ENCODE peak calls at places on chromosomes 16 and 17, in five cellular contexts. Q, G, P, X and R are unnamed samples.

GRCh38 chr16:71778780-71779179 is 29.9 kb downstream of the AP1G1 start:
- DNase-seq in Q (no peak), G (no peak), P (no peak), X (no peak), R (no peak)

GRCh38 chr17:16281351-16281750 is 64.3 kb downstream of the PIGL start:
- DNase-seq in X (no peak), Q (no peak), G (no peak), P (no peak), R (no peak)

GRCh38 chr16:9518054-9518453 is 426.6 kb downstream of the HAPSTR1 start:
- DNase-seq in P (no peak), X (no peak), G (no peak), Q (peak; percentile 20), R (peak; percentile 57)

GRCh38 chr16:66894948-66895696 is 14.8 kb downstream of the PDP2 start:
- DNase-seq in X (peak; percentile 58), Q (peak; percentile 76), P (no peak), G (peak; percentile 74), R (peak; percentile 81)

GRCh38 chr17:81518785-81519283 is 6.2 kb upstream of the ACTG1 start:
- DNase-seq in Q (peak; percentile 49), P (peak; percentile 84), G (no peak), X (peak; percentile 55), R (no peak)

GRCh38 chr16:74623214-74623842 is 16.4 kb upstream of the GLG1 start:
- DNase-seq in X (peak; percentile 57), Q (no peak), G (no peak), P (no peak), R (no peak)

GRCh38 chr17:80668375-80669149 is 123.9 kb downstream of the RPTOR start:
- DNase-seq in X (no peak), P (no peak), G (no peak), Q (no peak), R (no peak)

GRCh38 chr16:19014456-19014855 is 30.7 kb downstream of the TMC7 start:
- DNase-seq in X (no peak), Q (no peak), G (no peak), P (no peak), R (no peak)

GRCh38 chr16:89291776-89292175 is 74.3 kb downstream of the ZNF778 start:
- DNase-seq in G (no peak), Q (no peak), P (peak; percentile 49), X (no peak), R (no peak)

GRCh38 chr17:81239714-81240555 is 817 bp downstream of the NDUFAF8 start:
- DNase-seq in X (peak; percentile 60), Q (no peak), G (no peak), P (no peak), R (peak; percentile 31)

GRCh38 chr16:25614836-25615235 is 76.9 kb upstream of the HS3ST4 start:
- DNase-seq in Q (no peak), G (no peak), X (no peak), P (no peak), R (no peak)

GRCh38 chr16:1174477-1175357 is 21.8 kb downstream of the CACNA1H start:
- DNase-seq in P (no peak), G (no peak), Q (no peak), X (no peak), R (no peak)

GRCh38 chr17:46086821-46087220 is 87.8 kb downstream of the STH start:
- DNase-seq in X (no peak), Q (no peak), P (no peak), G (no peak), R (no peak)

GRCh38 chr16:48383877-48384304 is 1.3 kb downstream of the SIAH1 start:
- DNase-seq in P (no peak), Q (no peak), G (no peak), X (no peak), R (peak; percentile 26)

GRCh38 chr16:2515180-2515803 is 1.5 kb downstream of the ATP6V0C start:
- DNase-seq in P (peak; percentile 55), G (no peak), Q (no peak), X (no peak), R (no peak)

GRCh38 chr17:19303367-19303776 is 59.2 kb downstream of the B9D1 start:
- DNase-seq in Q (no peak), G (no peak), X (no peak), P (no peak), R (no peak)

GRCh38 chr16:84178892-84179611 is 7.8 kb downstream of the TAF1C start:
- DNase-seq in P (no peak), Q (no peak), X (no peak), G (no peak), R (no peak)

GRCh38 chr16:10321407-10322397 is 64.2 kb upstream of the ATF7IP2 start:
- DNase-seq in X (no peak), Q (no peak), P (no peak), G (no peak), R (peak; percentile 47)

GRCh38 chr17:76726766-76727718 is at the start of gene METTL23:
- DNase-seq in X (peak; percentile 90), P (peak; percentile 92), G (peak; percentile 87), Q (peak; percentile 87), R (peak; percentile 83)

GRCh38 chr16:6193718-6194117 is 1096.1 kb upstream of the EEF2KMT start:
- DNase-seq in Q (no peak), P (no peak), X (no peak), G (no peak), R (no peak)

GRCh38 chr16:84845496-84846002 is 25.8 kb downstream of the CRISPLD2 start:
- DNase-seq in G (no peak), P (peak; percentile 42), Q (no peak), X (no peak), R (no peak)

GRCh38 chr16:87471278-87472141 is 21.3 kb downstream of the ZCCHC14 start:
- DNase-seq in X (no peak), G (no peak), P (no peak), Q (no peak), R (no peak)

GRCh38 chr16:88651276-88651988 is 579 bp upstream of the CYBA start:
- DNase-seq in Q (no peak), G (no peak), X (no peak), P (peak; percentile 77), R (no peak)

GRCh38 chr16:73068546-73069401 is 20.8 kb upstream of the ZFHX3 start:
- DNase-seq in Q (peak; percentile 64), G (no peak), P (peak; percentile 79), X (no peak), R (no peak)

GRCh38 chr16:1807626-1808025 is 14.1 kb upstream of the IGFALS start:
- DNase-seq in X (no peak), G (no peak), P (no peak), Q (no peak), R (no peak)

GRCh38 chr17:17849863-17850373 is 13.1 kb upstream of the SREBF1 start:
- DNase-seq in Q (peak; percentile 61), X (no peak), P (no peak), G (peak; percentile 79), R (peak; percentile 82)

GRCh38 chr16:6081320-6081976 is 983.9 kb upstream of the EEF2KMT start:
- DNase-seq in P (no peak), X (peak; percentile 7), Q (no peak), G (no peak), R (peak; percentile 47)

GRCh38 chr17:42744806-42745617 is at the start of gene EZH1:
- DNase-seq in X (peak; percentile 100), P (peak; percentile 96), G (peak; percentile 91), Q (peak; percentile 88), R (peak; percentile 90)
- TF ChIP-seq POLR2A in X (peak; percentile 63), P (peak; percentile 83), G (peak; percentile 63), Q (peak; percentile 91), R (peak; percentile 77)

DNA sequence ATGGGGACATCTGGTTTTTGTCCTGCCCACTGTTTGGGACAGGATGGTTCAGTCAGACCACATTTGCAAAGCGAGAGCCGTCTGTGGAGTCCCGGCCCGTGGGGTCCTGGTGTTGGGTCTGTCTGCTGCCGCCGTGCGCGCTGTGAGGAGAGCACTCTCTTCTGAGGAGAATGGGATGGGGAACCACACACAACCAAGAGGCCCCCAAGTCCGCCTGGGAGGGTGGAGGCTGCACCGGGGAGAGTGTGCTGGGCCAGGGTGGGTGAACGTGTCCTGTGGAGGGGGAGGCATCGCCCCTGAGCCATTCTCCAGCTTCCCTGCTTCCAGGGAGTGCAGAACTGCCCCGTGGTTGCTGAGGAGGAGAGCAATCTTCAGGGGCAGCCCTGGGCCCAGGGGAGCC is 173.2 kb downstream of the LAT start:
- DNase-seq in Q (no peak), G (no peak), P (peak; percentile 53), X (no peak), R (no peak)
- H3K4me1 ChIP-seq in Q (no peaks in the 10 kb centered on the region), G (peaks cover 44% of the 10 kb centered on the region), P (peaks cover 19% of the 10 kb centered on the region), X (peaks cover 21% of the 10 kb centered on the region), R (peaks cover 32% of the 10 kb centered on the region)

GRCh38 chr17:75617218-75617617 is 16.0 kb upstream of the SMIM5 start:
- DNase-seq in Q (no peak), X (no peak), G (no peak), P (peak; percentile 40), R (no peak)
- TF ChIP-seq POLR2A in Q (no peak), X (no peak), G (no peak), P (no peak), R (no peak)

GRCh38 chr17:50684612-50685333 is 22.9 kb downstream of the ANKRD40 start:
- DNase-seq in P (no peak), G (no peak), Q (no peak), X (no peak), R (no peak)

GRCh38 chr17:50684288-50684611 is 23.5 kb downstream of the ANKRD40 start:
- DNase-seq in G (no peak), P (no peak), Q (no peak), X (no peak), R (no peak)

GRCh38 chr17:50685691-50686493 is 21.8 kb downstream of the ANKRD40 start:
- DNase-seq in G (no peak), X (no peak), Q (no peak), P (no peak), R (no peak)

GRCh38 chr17:50686494-50687199 is 21.1 kb downstream of the ANKRD40 start:
- DNase-seq in P (no peak), X (peak; percentile 93), Q (peak; percentile 89), G (peak; percentile 92), R (peak; percentile 87)

DNA sequence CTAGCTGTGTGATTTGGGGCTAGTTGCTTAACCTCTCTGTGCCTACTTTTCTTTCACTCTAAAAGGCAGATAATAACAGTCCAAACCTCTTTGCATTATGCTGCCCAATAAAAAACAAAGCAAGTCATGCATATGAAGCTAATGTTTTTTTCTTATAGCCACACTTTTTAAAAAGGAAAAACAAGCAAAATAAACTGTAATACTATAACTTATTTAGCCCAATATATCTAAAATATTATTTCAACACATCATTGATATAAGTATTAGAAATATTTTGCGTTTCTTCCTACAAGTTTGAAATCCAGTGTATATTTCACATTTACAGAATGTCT is 22.4 kb downstream of the ANKRD40 start:
- DNase-seq in X (no peak), G (no peak), P (no peak), Q (no peak), R (no peak)
- H3K4me1 ChIP-seq in X (peaks cover 100% of the 10 kb centered on the region), G (peaks cover 29% of the 10 kb centered on the region), P (peaks cover 15% of the 10 kb centered on the region), Q (peaks cover 5% of the 10 kb centered on the region), R (peaks cover 32% of the 10 kb centered on the region)

GRCh38 chr17:8192070-8192815 is 2.3 kb upstream of the BORCS6 start:
- DNase-seq in X (peak; percentile 97), G (peak; percentile 78), P (no peak), Q (peak; percentile 94), R (peak; percentile 95)
- TF ChIP-seq POLR2A in X (peak; percentile 28), G (peak; percentile 68), P (peak; percentile 89), Q (peak; percentile 84), R (peak; percentile 24)

GRCh38 chr17:28043296-28043695 is 819 bp downstream of the NLK start:
- DNase-seq in P (no peak), X (no peak), G (no peak), Q (no peak), R (no peak)
- H3K4me1 ChIP-seq in P (peaks cover 63% of the 10 kb centered on the region), X (peaks cover 29% of the 10 kb centered on the region), G (peaks cover 8% of the 10 kb centered on the region), Q (no peaks in the 10 kb centered on the region), R (peaks cover 17% of the 10 kb centered on the region)